ENCODE peak calls at places on chromosomes 7 and 10, in ten cellular contexts. N, K, A, V, D, R, U, Y, F and B are unnamed samples.

GRCh38 chr7:81256991-81257390 is 338.1 kb upstream of the SEMA3C start:
- DNase-seq in R (peak; percentile 32), U (peak; percentile 14), Y (peak; percentile 23), D (no peak), K (no peak), V (no peak), F (peak; percentile 9), A (peak; percentile 66), N (peak; percentile 4), B (peak; percentile 9)

GRCh38 chr7:17968791-17969715 is 28.8 kb upstream of the SNX13 start:
- DNase-seq in N (no peak), V (no peak), R (no peak), Y (no peak), U (no peak), F (no peak), K (no peak), D (no peak), A (no peak), B (no peak)

GRCh38 chr10:131644287-131644686 is 256.5 kb upstream of the PPP2R2D start:
- DNase-seq in R (no peak), D (no peak), A (no peak), Y (no peak), F (no peak), U (no peak), K (no peak), V (no peak), N (no peak), B (no peak)

GRCh38 chr10:91582063-91582673 is 50.7 kb downstream of the PPP1R3C start:
- DNase-seq in F (no peak), D (no peak), K (no peak), U (no peak), Y (peak; percentile 64), R (no peak), V (no peak), A (no peak), N (no peak), B (no peak)

GRCh38 chr10:24784061-24784460 is 60.4 kb upstream of the ARHGAP21 start:
- DNase-seq in N (peak; percentile 82), V (no peak), Y (no peak), K (no peak), U (no peak), A (no peak), R (no peak), F (peak; percentile 97), D (no peak), B (no peak)

GRCh38 chr7:120053390-120053961 is 219.5 kb upstream of the KCND2 start:
- DNase-seq in F (no peak), N (no peak), D (peak; percentile 85), A (peak; percentile 87), R (no peak), V (no peak), K (no peak), U (no peak), Y (no peak), B (peak; percentile 80)

GRCh38 chr7:39299695-39300094 is 266.5 kb upstream of the YAE1 start:
- DNase-seq in K (no peak), Y (no peak), V (no peak), U (no peak), A (no peak), D (no peak), F (no peak), R (no peak), N (no peak), B (no peak)

GRCh38 chr10:99433378-99434020 is 3.1 kb upstream of the GOT1 start:
- DNase-seq in A (no peak), Y (no peak), F (no peak), N (no peak), K (no peak), U (no peak), R (peak; percentile 2), V (no peak), D (no peak), B (peak; percentile 26)

GRCh38 chr10:4214912-4215311 is 429.9 kb upstream of the KLF6 start:
- DNase-seq in N (no peak), U (no peak), K (no peak), R (no peak), Y (no peak), V (no peak), F (no peak), D (no peak), A (no peak), B (no peak)

GRCh38 chr10:102605712-102606111 is 38.6 kb upstream of the TRIM8 start:
- DNase-seq in A (no peak), F (no peak), U (no peak), Y (no peak), R (no peak), K (no peak), V (no peak), D (no peak), N (no peak), B (no peak)

GRCh38 chr10:29279779-29280535 is 8.9 kb upstream of the LYZL1 start:
- DNase-seq in K (no peak), F (no peak), V (no peak), U (no peak), Y (no peak), R (no peak), N (no peak), D (no peak), A (no peak), B (no peak)

GRCh38 chr10:124470544-124471449 is 9.2 kb downstream of the LHPP start:
- DNase-seq in Y (no peak), D (no peak), K (no peak), R (no peak), A (no peak), V (no peak), U (no peak), F (no peak), N (no peak), B (peak; percentile 37)

GRCh38 chr10:112977294-112977951 is 27.4 kb downstream of the TCF7L2 start:
- DNase-seq in Y (no peak), R (no peak), K (no peak), D (no peak), F (no peak), U (no peak), A (no peak), N (no peak), V (no peak), B (no peak)

GRCh38 chr10:46031648-46032532 is 1.5 kb upstream of the NCOA4 start:
- DNase-seq in A (peak; percentile 47), Y (no peak), U (no peak), V (no peak), D (peak; percentile 5), R (no peak), N (no peak), F (no peak), K (no peak), B (no peak)

GRCh38 chr7:82429408-82429807 is 14.2 kb downstream of the CACNA2D1 start:
- DNase-seq in Y (no peak), A (peak; percentile 16), D (no peak), V (no peak), K (no peak), R (no peak), F (no peak), U (no peak), N (no peak), B (no peak)

GRCh38 chr7:152025077-152025936 is at the start of gene GALNT11:
- DNase-seq in F (peak; percentile 68), R (peak; percentile 84), Y (peak; percentile 91), K (peak; percentile 78), U (peak; percentile 99), A (peak; percentile 78), D (peak; percentile 71), N (peak; percentile 85), V (peak; percentile 89), B (peak; percentile 66)

GRCh38 chr7:142889825-142890224 is 4.3 kb upstream of the TRPV6 start:
- DNase-seq in F (no peak), N (no peak), R (no peak), K (no peak), D (no peak), U (no peak), Y (no peak), A (no peak), V (no peak), B (no peak)

GRCh38 chr10:103278862-103279298 is 1.9 kb downstream of the INA start:
- DNase-seq in U (peak; percentile 46), Y (peak; percentile 39), K (peak; percentile 27), A (peak; percentile 61), N (no peak), F (no peak), R (no peak), V (peak; percentile 69), D (peak; percentile 28), B (peak; percentile 71)

GRCh38 chr7:135877799-135878198 is 99.4 kb downstream of the MTPN start:
- DNase-seq in U (no peak), R (peak; percentile 59), N (no peak), F (no peak), A (peak; percentile 71), V (no peak), K (no peak), Y (no peak), D (peak; percentile 6), B (no peak)

GRCh38 chr7:18177815-18178660 is 150.4 kb upstream of the PRPS1L1 start:
- DNase-seq in F (peak; percentile 70), K (no peak), U (no peak), V (peak; percentile 12), N (no peak), A (peak; percentile 38), Y (no peak), R (no peak), D (peak; percentile 98), B (peak; percentile 67)

GRCh38 chr10:73907841-73908517 is 3.0 kb upstream of the PLAU start:
- DNase-seq in N (no peak), U (no peak), F (peak; percentile 42), A (peak; percentile 91), D (peak; percentile 100), K (no peak), R (peak; percentile 36), Y (peak; percentile 70), V (no peak), B (peak; percentile 97)